ENCODE peak calls at places on chromosomes 6 and 20, in four cellular contexts. M, G, O and V are unnamed samples.

GRCh38 chr20:40706977-40707582 is 18.0 kb upstream of the MAFB start:
- DNase-seq in M (no peak), G (peak; percentile 84), O (no peak), V (no peak)

GRCh38 chr6:158357570-158358216 is 45.4 kb downstream of the TULP4 start:
- DNase-seq in M (no peak), G (no peak), O (no peak), V (peak; percentile 45)

GRCh38 chr20:16583444-16583843 is 10.2 kb upstream of the KIF16B start:
- DNase-seq in M (no peak), G (no peak), O (no peak), V (no peak)

GRCh38 chr6:126657556-126658129 is 317.7 kb downstream of the CENPW start:
- DNase-seq in M (peak; percentile 38), G (no peak), O (no peak), V (no peak)

GRCh38 chr6:129849456-129849855 is 11.7 kb downstream of the TMEM244 start:
- DNase-seq in M (peak; percentile 61), G (no peak), O (no peak), V (peak; percentile 33)

GRCh38 chr6:30483677-30484279 is 5.5 kb upstream of the HLA-E start:
- DNase-seq in M (peak; percentile 73), G (no peak), O (peak; percentile 49), V (peak; percentile 85)

GRCh38 chr6:128632131-128632530 is 111.7 kb upstream of the PTPRK start:
- DNase-seq in M (no peak), G (no peak), O (no peak), V (peak; percentile 38)

GRCh38 chr6:75446278-75446880 is 47.2 kb downstream of the FILIP1 start:
- DNase-seq in M (no peak), G (no peak), O (no peak), V (no peak)

GRCh38 chr6:155054851-155055250 is 59.7 kb downstream of the TIAM2 start:
- DNase-seq in M (no peak), G (no peak), O (no peak), V (no peak)

GRCh38 chr6:43981363-43981990 is 145.8 kb downstream of the MRPL14 start:
- DNase-seq in M (no peak), G (peak; percentile 10), O (no peak), V (no peak)

GRCh38 chr20:17652411-17652810 is 29.6 kb downstream of the RRBP1 start:
- DNase-seq in M (no peak), G (no peak), O (no peak), V (no peak)

GRCh38 chr20:44649976-44650375 is 1.5 kb downstream of the ADA start:
- DNase-seq in M (no peak), G (no peak), O (no peak), V (no peak)

GRCh38 chr6:138428943-138429616 is 25.1 kb downstream of the HEBP2 start:
- DNase-seq in M (peak; percentile 62), G (no peak), O (peak; percentile 21), V (peak; percentile 67)

GRCh38 chr6:3856576-3856975 is 7.4 kb downstream of the FAM50B start:
- DNase-seq in M (no peak), G (no peak), O (no peak), V (no peak)

GRCh38 chr20:38219006-38219950 is 41.3 kb downstream of the KIAA1755 start:
- DNase-seq in M (no peak), G (no peak), O (no peak), V (no peak)

GRCh38 chr6:166596741-166597507 is 10.4 kb upstream of the RAMACL start:
- DNase-seq in M (peak; percentile 20), G (no peak), O (no peak), V (no peak)

GRCh38 chr6:24126586-24127192 is 674 bp downstream of the NRSN1 start:
- DNase-seq in M (peak; percentile 67), G (peak; percentile 73), O (peak; percentile 90), V (peak; percentile 86)

GRCh38 chr20:36462440-36463211 is 78.7 kb upstream of the MYL9 start:
- DNase-seq in M (peak; percentile 52), G (no peak), O (no peak), V (no peak)

GRCh38 chr6:1581120-1581991 is 28.4 kb upstream of the FOXC1 start:
- DNase-seq in M (no peak), G (no peak), O (no peak), V (no peak)

GRCh38 chr6:26330835-26331808 is 33.9 kb upstream of the BTN3A2 start:
- DNase-seq in M (peak; percentile 41), G (peak; percentile 66), O (no peak), V (peak; percentile 49)

GRCh38 chr20:34941224-34941623 is 14.4 kb downstream of the GSS start:
- DNase-seq in M (no peak), G (no peak), O (no peak), V (no peak)

GRCh38 chr6:20948531-20948930 is 414.3 kb downstream of the CDKAL1 start:
- DNase-seq in M (no peak), G (no peak), O (no peak), V (no peak)

GRCh38 chr20:45308078-45308778 is at the start of gene MATN4:
- DNase-seq in M (no peak), G (peak; percentile 65), O (no peak), V (no peak)

GRCh38 chr6:160520043-160520904 is 143.8 kb downstream of the LPA start:
- DNase-seq in M (peak; percentile 75), G (peak; percentile 80), O (peak; percentile 75), V (peak; percentile 38)

GRCh38 chr6:18160921-18161320 is 5.7 kb downstream of the KDM1B start:
- DNase-seq in M (no peak), G (no peak), O (no peak), V (no peak)
- H2BK12ac ChIP-seq in M (no peak overlapping the region), G (no peak overlapping the region), O (no peak overlapping the region), V (no peak overlapping the region)

DNA sequence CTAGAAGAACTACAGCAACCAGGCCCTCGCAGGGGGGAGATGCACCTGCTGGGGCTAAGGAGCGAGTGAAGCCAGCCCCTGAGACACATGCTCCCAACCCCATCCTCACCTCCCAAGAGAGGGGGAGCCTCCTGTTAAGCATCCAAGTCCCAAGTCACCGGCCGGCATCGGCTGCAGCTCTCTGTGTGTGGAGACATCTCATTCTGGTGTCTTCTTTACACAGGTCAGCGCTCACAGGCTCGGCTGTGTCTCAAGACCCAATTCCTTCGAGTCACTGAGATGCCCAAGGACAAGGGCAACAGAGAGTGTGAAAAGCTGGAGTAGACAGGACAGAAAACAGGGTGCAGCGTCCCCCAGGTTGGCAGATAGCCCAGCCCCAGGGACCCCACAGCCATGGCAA is 21.1 kb upstream of the MRGBP start:
- DNase-seq in M (no peak), G (no peak), O (no peak), V (no peak)
- H3K4me2 ChIP-seq in M (no peak overlapping the region), G (no peak overlapping the region), O (no peak overlapping the region), V (no peak overlapping the region)

GRCh38 chr6:76592561-76592960 is 520.1 kb upstream of the IMPG1 start:
- DNase-seq in M (no peak), G (no peak), O (no peak), V (no peak)
- H3K14ac ChIP-seq in M (no peak overlapping the region), G (no peak overlapping the region), O (no peak overlapping the region), V (no peak overlapping the region)

GRCh38 chr6:116579143-116579542 is 7.8 kb downstream of the RWDD1 start:
- DNase-seq in M (peak; percentile 60), G (no peak), O (no peak), V (no peak)
- H2BK12ac ChIP-seq in M (no peak overlapping the region), G (no peak overlapping the region), O (no peak overlapping the region), V (no peak overlapping the region)